ENCODE peak calls at places on chromosomes 12 and 14, in four cellular contexts. C is SK-N-SH, D is HepG2, N is K562. J is an unnamed sample.
A peak's percentile ranks its signal among the peaks of the same experiment; 100 is the strongest.

GRCh38 chr12:130051900-130052299 is 110.4 kb upstream of the FZD10 start:
- DNase-seq in N (no peak), D (no peak), C (no peak), J (no peak)

GRCh38 chr14:73397810-73398209 is 60.5 kb downstream of the NUMB start:
- DNase-seq in D (no peak), C (no peak), N (no peak), J (no peak)

GRCh38 chr12:24062642-24063245 is 113.3 kb upstream of the SOX5 start:
- DNase-seq in D (no peak), N (no peak), C (no peak), J (no peak)

GRCh38 chr12:45337835-45338234 is 121.9 kb downstream of the ANO6 start:
- DNase-seq in D (no peak), C (no peak), N (no peak), J (no peak)

GRCh38 chr14:80927385-80927989 is 14.1 kb downstream of the CEP128 start:
- DNase-seq in C (no peak), N (peak; percentile 7), D (no peak), J (peak; percentile 29)

GRCh38 chr14:47149326-47149725 is 497.7 kb upstream of the RPL10L start:
- DNase-seq in D (no peak), C (no peak), N (no peak), J (no peak)

GRCh38 chr12:62128186-62128965 is 131.8 kb upstream of the USP15 start:
- DNase-seq in N (no peak), C (no peak), D (no peak), J (no peak)

GRCh38 chr12:48286665-48287064 is 64.1 kb downstream of the ZNF641 start:
- DNase-seq in N (no peak), D (peak; percentile 10), C (no peak), J (peak; percentile 38)

GRCh38 chr12:55258288-55258687 is 13.9 kb downstream of the OR6C74 start:
- DNase-seq in D (no peak), C (no peak), N (no peak), J (no peak)

GRCh38 chr14:102437997-102438922 is 71.3 kb downstream of the ANKRD9 start:
- DNase-seq in D (peak; percentile 59), N (peak; percentile 87), C (peak; percentile 94), J (peak; percentile 96)

GRCh38 chr12:71655495-71655894 is 8.2 kb downstream of the ZFC3H1 start:
- DNase-seq in D (no peak), N (no peak), C (no peak), J (no peak)

DNA sequence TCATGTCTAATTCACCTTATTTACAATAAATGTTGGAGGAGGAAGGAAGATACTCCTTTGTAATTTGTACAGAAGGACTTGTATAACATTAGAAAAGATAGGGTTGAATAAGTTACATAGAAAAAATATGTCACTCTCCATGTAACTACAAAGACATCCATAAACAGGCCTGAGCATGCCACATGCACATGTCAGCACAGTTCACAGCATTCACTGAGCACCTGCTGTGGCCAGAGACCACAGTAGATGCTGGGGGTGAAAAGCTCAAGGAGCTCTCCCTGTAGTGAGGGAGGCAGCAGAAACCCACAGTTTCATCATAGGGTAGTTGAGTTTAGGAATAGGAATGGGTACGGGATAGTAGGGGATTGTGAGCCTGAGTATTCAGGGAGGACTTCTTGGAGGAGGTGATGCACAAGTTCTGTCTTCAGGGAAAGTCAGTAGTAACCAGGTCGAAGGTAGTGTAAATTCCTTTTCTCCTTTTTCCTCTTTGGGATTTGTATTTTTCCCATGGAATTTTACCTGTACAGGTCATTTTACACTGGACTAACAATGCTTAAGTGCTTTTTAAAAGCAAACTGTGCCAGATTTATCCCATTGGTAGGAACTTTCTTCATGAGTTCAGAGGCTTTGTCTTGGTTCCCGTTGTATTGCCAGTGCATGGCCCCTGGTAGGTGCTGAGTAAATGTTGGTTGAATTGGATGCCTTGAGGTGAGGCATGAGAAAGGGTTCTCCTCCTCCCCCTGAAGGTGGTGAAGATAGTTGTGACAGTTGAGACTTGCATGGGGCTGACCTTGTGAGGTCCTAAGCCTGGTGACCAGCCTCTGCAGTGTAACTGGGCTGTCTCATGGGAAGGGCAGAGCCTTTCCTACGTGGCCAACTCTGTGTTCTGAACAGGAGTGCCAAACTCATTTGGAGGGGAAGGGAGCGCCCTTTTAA is 20.2 kb downstream of the PRKCH start:
- DNase-seq in N (no peak), C (no peak), D (no peak), J (no peak)
- TF ChIP-seq USF2 in N (no peak), C (no peak), D (no peak), J (no peak)

GRCh38 chr14:58866386-58866785 is 228.6 kb downstream of the DACT1 start:
- DNase-seq in D (no peak), N (no peak), C (no peak), J (no peak)
- TF ChIP-seq FOXJ3 in D (no peak), N (no peak), C (no peak), J (no peak)

GRCh38 chr12:30067156-30067555 is 283.4 kb upstream of the TMTC1 start:
- DNase-seq in N (no peak), C (no peak), D (no peak), J (no peak)
- TF ChIP-seq USF2 in N (no peak), C (no peak), D (no peak), J (no peak)

GRCh38 chr12:96177013-96177412 is 17.2 kb upstream of the ELK3 start:
- DNase-seq in N (no peak), D (no peak), C (no peak), J (no peak)
- TF ChIP-seq FOXJ3 in N (no peak), D (no peak), C (no peak), J (no peak)

GRCh38 chr14:90409209-90409730 is 12.4 kb downstream of the CALM1 start:
- DNase-seq in N (no peak), D (no peak), C (no peak), J (no peak)
- TF ChIP-seq USF2 in N (no peak), D (no peak), C (no peak), J (no peak)

GRCh38 chr14:22314183-22314820 is 274.7 kb downstream of the DAD1 start:
- DNase-seq in N (peak; percentile 29), D (peak; percentile 82), C (peak; percentile 43), J (no peak)
- TF ChIP-seq FOXJ3 in N (no peak), D (no peak), C (no peak), J (no peak)

GRCh38 chr12:75792687-75793086 is 238.9 kb downstream of the PHLDA1 start:
- DNase-seq in D (no peak), C (no peak), N (no peak), J (no peak)
- TF ChIP-seq USF2 in D (no peak), C (no peak), N (no peak), J (no peak)

GRCh38 chr12:50505386-50505827 is 622 bp downstream of the DIP2B start:
- DNase-seq in D (no peak), N (peak; percentile 35), C (peak; percentile 64), J (peak; percentile 31)
- TF ChIP-seq FOXJ3 in D (no peak), N (no peak), C (no peak), J (no peak)

GRCh38 chr12:6722863-6723262 is 983 bp upstream of the COPS7A start:
- DNase-seq in N (peak; percentile 35), D (no peak), C (no peak), J (no peak)

GRCh38 chr12:6723607-6724408 is at the start of gene COPS7A:
- DNase-seq in D (peak; percentile 97), N (peak; percentile 95), C (peak; percentile 96), J (peak; percentile 98)

GRCh38 chr12:6725350-6725749 is 1.5 kb downstream of the COPS7A start:
- DNase-seq in D (no peak), C (no peak), N (no peak), J (no peak)

GRCh38 chr12:6729186-6729585 is 5.3 kb downstream of the COPS7A start:
- DNase-seq in D (no peak), C (no peak), N (no peak), J (no peak)

DNA sequence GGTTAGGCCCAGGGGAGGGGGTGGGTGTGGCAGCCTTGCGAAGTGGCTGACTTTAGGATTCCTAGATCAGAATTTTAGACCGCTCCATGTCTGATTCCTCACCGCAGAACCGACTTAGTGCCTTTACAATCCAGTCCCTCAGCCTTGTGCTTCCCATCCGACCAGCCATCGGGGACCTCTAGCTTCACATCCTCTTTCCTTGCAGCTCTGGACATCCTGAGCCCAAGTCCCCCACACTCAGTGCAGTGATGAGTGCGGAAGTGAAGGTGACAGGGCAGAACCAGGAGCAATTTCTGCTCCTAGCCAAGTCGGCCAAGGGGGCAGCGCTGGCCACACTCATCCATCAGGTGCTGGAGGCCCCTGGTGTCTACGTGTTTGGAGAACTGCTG is 557 bp downstream of the COPS7A start:
- DNase-seq in D (peak; percentile 20), N (no peak), C (peak; percentile 55), J (peak; percentile 19)
- TF ChIP-seq USF2 in D (no peak), N (no peak), C (no peak), J (no peak)